ENCODE peak calls at places on chromosomes 2 and 18, in eight cellular contexts. M is K562, R is HCT116, D is H1, N is HepG2, X is endothelial cell of umbilical vein, I is GM12878, C is SK-N-SH. G is an unnamed sample.

GRCh38 chr18:48639772-48640432 is 101.1 kb downstream of the CTIF start:
- DNase-seq in N (no peak), D (no peak), C (no peak), I (no peak), M (peak; percentile 8), X (no peak), R (no peak), G (peak; percentile 51)

GRCh38 chr2:205972113-205972512 is 113.9 kb downstream of the INO80D start:
- DNase-seq in I (no peak), R (no peak), M (no peak), N (peak; percentile 49), C (no peak), D (no peak), X (no peak), G (no peak)

GRCh38 chr2:211351998-211352397 is 795.6 kb downstream of the CPS1 start:
- DNase-seq in N (no peak), I (no peak), R (no peak), D (no peak), M (no peak), C (no peak), X (no peak), G (no peak)

GRCh38 chr2:51510298-51510697 is 478.4 kb upstream of the NRXN1 start:
- DNase-seq in D (no peak), R (no peak), I (no peak), M (no peak), X (peak; percentile 27), C (no peak), N (no peak), G (no peak)

GRCh38 chr2:186595219-186595618 is 5.4 kb downstream of the ITGAV start:
- DNase-seq in D (no peak), M (peak; percentile 69), X (peak; percentile 81), N (peak; percentile 97), C (no peak), R (no peak), I (no peak), G (peak; percentile 25)

GRCh38 chr2:109609352-109610024 is 4.3 kb downstream of the SEPTIN10 start:
- DNase-seq in N (no peak), D (no peak), M (no peak), C (no peak), I (no peak), R (peak; percentile 62), X (peak; percentile 82), G (peak; percentile 27)

GRCh38 chr2:55408098-55408882 is 11.4 kb downstream of the CCDC88A start:
- DNase-seq in C (no peak), I (no peak), X (no peak), M (no peak), R (no peak), N (no peak), D (no peak), G (no peak)

GRCh38 chr2:126482582-126483464 is 173.1 kb upstream of the GYPC start:
- DNase-seq in M (peak; percentile 55), I (no peak), C (peak; percentile 27), D (peak; percentile 48), X (no peak), N (peak; percentile 43), R (no peak), G (peak; percentile 20)

GRCh38 chr2:85655961-85656403 is 12.0 kb downstream of the SFTPB start:
- DNase-seq in X (no peak), R (no peak), D (no peak), M (no peak), C (no peak), N (no peak), I (no peak), G (no peak)

GRCh38 chr18:79916546-79917350 is 34.7 kb downstream of the SLC66A2 start:
- DNase-seq in D (peak; percentile 40), I (no peak), M (no peak), X (no peak), N (no peak), R (no peak), C (no peak), G (no peak)

GRCh38 chr2:204795156-204795555 is 249.9 kb downstream of the PARD3B start:
- DNase-seq in N (no peak), M (no peak), D (no peak), I (no peak), C (no peak), R (no peak), X (peak; percentile 81), G (no peak)

GRCh38 chr2:240437861-240438809 is 2.7 kb downstream of the GPC1 start:
- DNase-seq in D (peak; percentile 86), X (peak; percentile 53), R (peak; percentile 38), N (peak; percentile 51), M (peak; percentile 70), I (no peak), C (peak; percentile 94), G (peak; percentile 74)

GRCh38 chr2:218019411-218020060 is 16.7 kb upstream of the TNS1 start:
- DNase-seq in X (no peak), I (no peak), C (no peak), M (no peak), N (no peak), R (no peak), D (no peak), G (no peak)

GRCh38 chr2:27664245-27664574 is 521 bp downstream of the SLC4A1AP start:
- DNase-seq in M (no peak), X (no peak), C (no peak), I (no peak), N (no peak), R (no peak), D (no peak), G (no peak)

GRCh38 chr2:9753665-9754531 is 89.4 kb upstream of the TAF1B start:
- DNase-seq in N (no peak), M (no peak), R (no peak), I (no peak), D (no peak), X (no peak), C (no peak), G (no peak)

GRCh38 chr2:217653240-217653639 is 349.6 kb downstream of the TNS1 start:
- DNase-seq in X (peak; percentile 6), N (no peak), D (no peak), C (no peak), I (no peak), M (no peak), R (peak; percentile 46), G (no peak)

GRCh38 chr2:47688561-47688960 is 94.4 kb upstream of the MSH6 start:
- DNase-seq in M (no peak), X (no peak), C (no peak), N (no peak), R (no peak), I (no peak), D (no peak), G (no peak)

DNA sequence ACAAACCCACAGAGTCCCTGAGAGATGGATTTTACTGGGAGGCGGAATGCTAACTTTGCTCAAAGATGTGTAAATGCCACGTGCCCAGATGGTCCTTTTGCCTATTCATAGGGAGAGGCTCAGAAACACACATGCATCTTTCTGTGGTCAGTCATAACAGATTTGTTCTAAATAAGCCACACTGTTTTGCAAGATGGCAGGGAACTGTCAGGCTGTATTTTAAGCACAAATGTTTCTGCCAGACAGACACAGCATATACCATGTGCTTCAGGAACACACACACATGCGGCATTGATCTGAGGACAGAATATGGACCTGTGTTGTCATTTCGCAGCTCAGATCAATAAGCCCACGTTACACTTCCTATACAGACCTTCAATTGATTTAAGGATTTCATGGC is 312.1 kb downstream of the GPD2 start:
- DNase-seq in I (no peak), M (no peak), X (no peak), R (no peak), C (no peak), D (no peak), N (no peak), G (no peak)
- H3K4me2 ChIP-seq in I (no peak overlapping the region), M (no peak overlapping the region), X (no peak overlapping the region), R (no peak overlapping the region), C (no peak overlapping the region), D (no peak overlapping the region), N (no peak overlapping the region), G (no peak overlapping the region)

GRCh38 chr2:191245046-191245868 is at the start of gene MYO1B:
- DNase-seq in D (peak; percentile 84), N (peak; percentile 81), C (peak; percentile 94), X (peak; percentile 68), I (no peak), M (peak; percentile 11), R (peak; percentile 59), G (peak; percentile 87)
- TF ChIP-seq POLR2AphosphoS5 in D (peak; percentile 90), N (peak; percentile 60), C (peak; percentile 52), X (peak; percentile 35), I (no peak), M (no peak), R (peak; percentile 86), G (peak; percentile 56)

DNA sequence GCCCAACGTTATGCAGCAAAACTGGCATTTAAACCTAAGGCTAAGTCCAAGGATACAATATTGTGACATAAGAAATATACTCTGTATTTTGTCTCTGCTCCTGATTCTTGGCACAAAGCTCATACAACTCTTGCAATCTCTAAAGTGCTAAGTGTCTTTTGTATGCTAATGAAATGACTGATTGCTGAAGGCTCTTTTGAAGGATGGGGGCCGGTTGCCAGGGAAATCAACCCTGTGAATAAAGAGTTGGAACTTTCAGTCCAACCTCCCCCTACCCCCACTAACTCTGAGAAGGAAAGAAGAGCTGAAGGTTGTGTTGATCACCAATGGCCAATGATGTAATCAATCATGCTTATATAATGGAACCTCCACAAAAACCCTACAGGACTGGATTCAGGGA is 40.3 kb downstream of the SESTD1 start:
- DNase-seq in C (no peak), D (no peak), R (no peak), I (no peak), M (no peak), X (no peak), N (no peak), G (no peak)
- H3K27ac ChIP-seq in C (no peak overlapping the region), D (no peak overlapping the region), R (no peak overlapping the region), I (no peak overlapping the region), M (no peak overlapping the region), X (no peak overlapping the region), N (no peak overlapping the region), G (no peak overlapping the region)

GRCh38 chr2:191831410-191831994 is 15.4 kb downstream of the CAVIN2 start:
- DNase-seq in N (no peak), D (no peak), C (no peak), I (no peak), R (no peak), X (peak; percentile 85), M (no peak), G (no peak)
- H3K4me2 ChIP-seq in N (no peak overlapping the region), D (peak overlapping the region; percentile 46), C (no peak overlapping the region), I (no peak overlapping the region), R (no peak overlapping the region), X (no peak overlapping the region), M (no peak overlapping the region), G (no peak overlapping the region)

GRCh38 chr2:169348321-169349002 is 13.9 kb downstream of the LRP2 start:
- DNase-seq in I (no peak), R (no peak), X (no peak), C (no peak), M (no peak), N (peak; percentile 21), D (no peak), G (no peak)
- TF ChIP-seq POLR2AphosphoS5 in I (no peak), R (no peak), X (no peak), C (no peak), M (no peak), N (no peak), D (no peak), G (no peak)

G was measured in GM23338.